ENCODE peak calls at places on chromosomes 4 and X, in four cellular contexts. K, Z, M and X are unnamed samples.

GRCh38 chr4:150366487-150366999 is 215.4 kb upstream of the MAB21L2 start:
- DNase-seq in K (no peak), Z (no peak), M (no peak), X (no peak)

GRCh38 chr4:88158360-88159136 is at the start of gene ABCG2:
- DNase-seq in K (no peak), Z (peak), M (peak), X (peak)

GRCh38 chr4:168677879-168678278 is 181.0 kb downstream of the PALLD start:
- DNase-seq in K (no peak), Z (no peak), M (no peak), X (no peak)

GRCh38 chr4:38681283-38682066 is 17.5 kb downstream of the KLF3 start:
- DNase-seq in K (no peak), Z (no peak), M (no peak), X (no peak)

GRCh38 chr4:1348014-1348513 is 1.1 kb downstream of the UVSSA start:
- DNase-seq in K (no peak), Z (no peak), M (no peak), X (peak)

GRCh38 chr4:78168029-78168428 is 110.9 kb downstream of the FRAS1 start:
- DNase-seq in K (no peak), Z (no peak), M (no peak), X (no peak)

GRCh38 chr4:88751258-88752075 is 53.8 kb upstream of the NAP1L5 start:
- DNase-seq in K (no peak), Z (peak), M (no peak), X (no peak)

GRCh38 chrX:103404225-103405008 is 28.1 kb downstream of the BEX3 start:
- DNase-seq in K (peak), Z (peak), M (peak), X (peak)

GRCh38 chr4:11748169-11748872 is 319.6 kb upstream of the HS3ST1 start:
- DNase-seq in K (peak), Z (peak), M (no peak), X (no peak)

GRCh38 chr4:173367946-173368345 is 2.8 kb upstream of the SAP30 start:
- DNase-seq in K (no peak), Z (no peak), M (no peak), X (peak)

GRCh38 chr4:108240356-108240755 is 71.6 kb upstream of the LEF1 start:
- DNase-seq in K (no peak), Z (no peak), M (no peak), X (no peak)

GRCh38 chr4:118273642-118274041 is 79.2 kb downstream of the PRSS12 start:
- DNase-seq in K (no peak), Z (no peak), M (no peak), X (no peak)

GRCh38 chr4:86972997-86973396 is 38.2 kb downstream of the AFF1 start:
- DNase-seq in K (no peak), Z (no peak), M (no peak), X (peak)

GRCh38 chr4:98626350-98626749 is 32.1 kb downstream of the TSPAN5 start:
- DNase-seq in K (peak), Z (peak), M (peak), X (no peak)

GRCh38 chrX:114798902-114799301 is 215.0 kb downstream of the HTR2C start:
- DNase-seq in K (peak), Z (no peak), M (no peak), X (no peak)

GRCh38 chr4:52059372-52059771 is 8.3 kb downstream of the SPATA18 start:
- DNase-seq in K (no peak), Z (peak), M (no peak), X (no peak)

GRCh38 chr4:157664726-157665125 is 444.2 kb downstream of the GRIA2 start:
- DNase-seq in K (peak), Z (no peak), M (no peak), X (no peak)

GRCh38 chr4:136637071-136637777 is 895.1 kb downstream of the PCDH18 start:
- DNase-seq in K (peak), Z (peak), M (no peak), X (peak)

GRCh38 chr4:102501176-102501634 is at the start of gene NFKB1:
- DNase-seq in K (no peak), Z (peak), M (peak), X (peak)
- TF ChIP-seq POLR2A in K (peak), Z (peak), M (no peak), X (no peak)

DNA sequence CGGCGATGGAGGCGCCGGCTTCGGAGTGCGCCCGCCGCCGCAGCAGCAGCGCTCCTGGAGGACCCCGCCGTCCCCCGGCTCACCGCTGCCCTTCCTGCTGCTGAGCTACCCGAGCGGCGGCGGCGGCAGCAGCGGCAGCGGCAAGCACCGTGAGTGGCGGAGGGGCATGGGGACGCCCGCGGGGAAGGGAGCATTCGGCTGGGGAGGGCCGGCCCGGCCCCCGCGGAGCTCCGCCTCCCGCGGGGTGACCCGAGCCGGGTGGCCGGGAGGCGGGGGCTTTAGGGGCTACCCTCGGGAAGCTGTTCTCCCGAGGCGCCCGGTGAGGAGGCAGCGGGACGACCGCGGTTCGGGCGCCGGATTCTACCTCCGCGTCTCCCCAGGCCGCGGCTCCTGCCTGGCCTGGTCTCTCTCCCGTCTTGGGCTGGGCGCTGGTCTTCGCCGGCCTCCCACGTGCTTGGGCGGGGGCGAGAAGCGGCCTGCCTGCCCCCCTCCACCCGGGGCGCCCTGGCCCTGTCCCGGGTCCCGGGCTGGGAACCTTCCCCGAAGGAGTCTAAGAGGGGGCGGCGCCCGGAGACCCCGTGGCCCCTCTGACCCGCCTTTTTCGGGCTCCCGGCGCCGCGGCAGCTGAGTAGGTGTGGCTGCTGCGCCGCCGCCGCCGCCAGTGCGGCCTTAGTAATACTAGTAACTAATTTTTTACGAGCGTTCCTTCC is 16.5 kb upstream of the RUFY3 start:
- DNase-seq in K (no peak), Z (peak), M (peak), X (peak)
- TF ChIP-seq POLR2A in K (no peak), Z (peak), M (peak), X (peak)

DNA sequence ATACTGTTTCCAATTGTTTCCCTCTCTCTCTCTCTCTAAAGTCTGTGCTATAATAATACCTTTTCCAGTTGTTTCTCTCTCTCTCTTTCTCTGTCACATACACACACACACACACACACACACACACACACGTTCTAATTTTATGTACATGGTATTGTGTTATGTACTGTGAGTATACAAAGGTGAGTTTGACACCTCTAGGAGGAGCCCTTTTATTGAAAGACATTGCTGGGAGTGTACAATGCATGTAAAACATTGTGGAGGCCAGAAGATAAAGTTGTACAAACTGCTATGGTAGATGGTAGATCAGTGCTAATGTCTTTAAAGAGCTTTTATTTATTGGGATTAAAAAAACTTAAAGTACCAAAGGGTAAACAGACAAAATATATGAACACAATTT is 53.6 kb downstream of the BLTP1 start:
- DNase-seq in K (no peak), Z (peak), M (no peak), X (no peak)
- TF ChIP-seq POLR2A in K (no peak), Z (no peak), M (no peak), X (no peak)

DNA sequence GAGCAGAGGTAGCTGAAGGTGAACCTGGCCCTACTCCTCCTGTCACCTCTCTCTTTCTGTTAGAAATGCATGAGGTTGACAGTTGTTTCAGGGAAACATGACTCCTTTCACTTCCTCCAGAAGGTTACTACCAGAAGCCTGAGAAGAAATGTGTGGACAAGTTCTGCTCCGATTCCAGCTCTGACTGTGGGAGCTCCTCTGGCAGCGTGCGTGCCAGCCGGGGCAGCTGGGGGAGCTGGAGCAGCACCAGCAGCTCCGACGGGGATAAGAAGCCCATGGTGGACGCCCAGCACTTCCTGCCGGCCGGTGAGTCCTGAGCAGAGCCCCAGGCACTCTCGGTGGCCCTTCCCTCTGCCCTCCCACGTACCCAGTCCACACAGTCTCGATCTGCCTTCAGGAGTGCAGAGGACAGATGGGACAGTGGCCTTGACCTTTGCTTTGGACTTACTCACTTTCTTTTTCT is 61.3 kb upstream of the TLR2 start:
- DNase-seq in K (no peak), Z (no peak), M (no peak), X (no peak)
- TF ChIP-seq POLR2A in K (no peak), Z (no peak), M (no peak), X (no peak)

GRCh38 chr4:40204507-40205258 is 7.9 kb downstream of the RHOH start:
- DNase-seq in K (no peak), Z (no peak), M (no peak), X (no peak)

GRCh38 chr4:40206421-40206820 is 9.6 kb downstream of the RHOH start:
- DNase-seq in K (no peak), Z (no peak), M (no peak), X (peak)

GRCh38 chr4:40202474-40202873 is 5.6 kb downstream of the RHOH start:
- DNase-seq in K (no peak), Z (no peak), M (no peak), X (peak)

GRCh38 chr4:40201898-40202297 is 5.1 kb downstream of the RHOH start:
- DNase-seq in K (no peak), Z (no peak), M (no peak), X (no peak)

DNA sequence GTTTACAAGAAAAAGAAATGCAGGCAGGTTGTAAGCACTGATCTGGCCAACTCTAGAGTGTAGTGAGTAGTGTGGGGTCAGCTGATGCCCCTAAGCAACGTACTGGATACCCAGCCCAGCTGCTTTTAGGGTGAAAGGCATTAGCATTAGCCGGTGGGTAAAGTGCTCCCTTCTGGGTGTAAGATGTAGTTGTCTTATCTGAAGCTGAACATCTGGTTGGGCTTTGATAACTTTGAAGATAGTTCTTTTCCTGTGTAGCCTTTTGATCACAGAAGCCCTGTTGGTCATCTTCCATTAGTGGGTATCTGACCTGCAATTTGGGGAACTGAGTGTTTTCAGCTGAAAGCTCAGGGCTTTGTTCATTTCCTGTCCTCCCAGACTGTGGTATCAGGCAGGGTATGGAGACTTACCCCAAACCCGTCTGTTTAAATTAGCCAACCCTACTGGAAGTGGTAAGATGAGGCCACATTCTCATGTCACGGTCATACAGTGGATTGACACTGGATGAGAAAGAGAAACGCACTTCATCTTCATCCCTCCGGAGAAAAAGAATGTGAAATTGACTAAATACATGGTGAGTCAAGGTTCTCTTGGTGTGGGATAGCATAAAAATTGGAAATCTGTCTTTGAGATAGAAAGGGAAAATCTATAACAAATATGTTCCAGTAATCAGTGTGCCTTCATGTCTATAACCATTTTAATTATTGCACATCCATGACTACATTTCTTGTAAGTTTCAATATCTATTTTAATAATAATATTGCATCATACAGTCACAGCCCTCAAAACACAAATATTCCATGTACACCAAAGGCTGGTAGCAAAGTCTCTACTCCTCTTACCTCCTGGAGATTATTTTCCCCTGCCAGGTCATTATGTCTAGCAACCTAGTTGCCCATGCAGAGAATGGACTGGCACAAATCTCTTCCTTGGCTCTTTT is 8.7 kb downstream of the RHOH start:
- DNase-seq in K (no peak), Z (no peak), M (no peak), X (peak)
- TF ChIP-seq POLR2A in K (no peak), Z (no peak), M (no peak), X (peak)